ENCODE peak calls at places on chromosomes 2 and 18, in eight cellular contexts. Y, F, M, G, O, A, J and B are unnamed samples.

GRCh38 chr2:202377308-202377736 is 1.2 kb downstream of the BMPR2 start:
- DNase-seq in Y (peak), F (no peak), M (peak), G (no peak), O (no peak), A (no peak), J (peak), B (no peak)

GRCh38 chr2:170493698-170494097 is 221.4 kb upstream of the SP5 start:
- DNase-seq in Y (no peak), F (no peak), M (no peak), G (no peak), O (no peak), A (no peak), J (peak), B (no peak)

GRCh38 chr2:219418155-219418569 is at the start of gene DES:
- DNase-seq in Y (peak), F (no peak), M (no peak), G (no peak), O (no peak), A (no peak), J (no peak), B (no peak)

GRCh38 chr18:57813245-57813644 is 10.1 kb upstream of the ATP8B1 start:
- DNase-seq in Y (no peak), F (peak), M (no peak), G (no peak), O (no peak), A (no peak), J (peak), B (peak)

GRCh38 chr2:200603972-200604371 is 18.2 kb downstream of the AOX1 start:
- DNase-seq in Y (no peak), F (no peak), M (no peak), G (no peak), O (no peak), A (no peak), J (peak), B (no peak)

GRCh38 chr2:72149556-72150156 is 2.0 kb upstream of the CYP26B1 start:
- DNase-seq in Y (no peak), F (no peak), M (peak), G (no peak), O (no peak), A (no peak), J (no peak), B (no peak)

GRCh38 chr18:47323158-47323557 is 71.7 kb upstream of the SKOR2 start:
- DNase-seq in Y (no peak), F (no peak), M (no peak), G (no peak), O (no peak), A (no peak), J (peak), B (no peak)

GRCh38 chr18:34592961-34593382 is 117.1 kb upstream of the DTNA start:
- DNase-seq in Y (peak), F (no peak), M (peak), G (no peak), O (no peak), A (no peak), J (peak), B (no peak)

GRCh38 chr2:120821446-120822160 is 85.9 kb downstream of the GLI2 start:
- DNase-seq in Y (no peak), F (no peak), M (no peak), G (no peak), O (no peak), A (no peak), J (no peak), B (no peak)

GRCh38 chr2:179335732-179336131 is 71.1 kb upstream of the SESTD1 start:
- DNase-seq in Y (no peak), F (no peak), M (no peak), G (no peak), O (no peak), A (no peak), J (no peak), B (no peak)

GRCh38 chr2:120818441-120818920 is 82.8 kb downstream of the GLI2 start:
- DNase-seq in Y (no peak), F (peak), M (no peak), G (no peak), O (no peak), A (no peak), J (peak), B (no peak)

GRCh38 chr18:54220406-54220805 is 4.1 kb downstream of the MBD2 start:
- DNase-seq in Y (no peak), F (no peak), M (no peak), G (no peak), O (no peak), A (no peak), J (no peak), B (no peak)

GRCh38 chr18:79519751-79520472 is 124.2 kb downstream of the NFATC1 start:
- DNase-seq in Y (peak), F (no peak), M (no peak), G (no peak), O (no peak), A (peak), J (peak), B (no peak)

GRCh38 chr2:96763511-96764252 is 3.0 kb downstream of the CNNM4 start:
- DNase-seq in Y (peak), F (peak), M (peak), G (no peak), O (peak), A (no peak), J (peak), B (no peak)

GRCh38 chr18:53567935-53568574 is 656.4 kb downstream of the MBD2 start:
- DNase-seq in Y (no peak), F (peak), M (peak), G (no peak), O (peak), A (no peak), J (peak), B (no peak)

GRCh38 chr18:58106674-58107058 is 62.6 kb downstream of the NEDD4L start:
- DNase-seq in Y (no peak), F (no peak), M (no peak), G (no peak), O (no peak), A (no peak), J (no peak), B (no peak)

GRCh38 chr2:23499419-23499818 is 114.4 kb downstream of the KLHL29 start:
- DNase-seq in Y (no peak), F (no peak), M (no peak), G (no peak), O (no peak), A (no peak), J (no peak), B (no peak)

GRCh38 chr2:43251171-43251731 is 24.8 kb upstream of the ZFP36L2 start:
- DNase-seq in Y (no peak), F (no peak), M (no peak), G (no peak), O (no peak), A (no peak), J (peak), B (no peak)

GRCh38 chr2:136031716-136032115 is 46.3 kb upstream of the DARS1 start:
- DNase-seq in Y (no peak), F (no peak), M (no peak), G (no peak), O (no peak), A (no peak), J (no peak), B (no peak)

GRCh38 chr2:170157025-170157684 is 20.8 kb upstream of the MYO3B start:
- DNase-seq in Y (no peak), F (peak), M (no peak), G (no peak), O (no peak), A (no peak), J (peak), B (peak)

GRCh38 chr2:217713395-217714267 is 289.2 kb downstream of the TNS1 start:
- DNase-seq in Y (peak), F (peak), M (peak), G (peak), O (peak), A (peak), J (peak), B (no peak)

GRCh38 chr18:46324087-46324486 is 219.9 kb downstream of the HAUS1 start:
- DNase-seq in Y (no peak), F (no peak), M (no peak), G (no peak), O (no peak), A (no peak), J (no peak), B (no peak)

GRCh38 chr2:111659361-111660281 is 224.4 kb downstream of the ANAPC1 start:
- DNase-seq in Y (peak), F (peak), M (no peak), G (no peak), O (no peak), A (no peak), J (peak), B (no peak)

GRCh38 chr2:191247381-191248057 is 2.3 kb downstream of the MYO1B start:
- DNase-seq in Y (no peak), F (peak), M (no peak), G (no peak), O (peak), A (no peak), J (peak), B (peak)

GRCh38 chr2:1024981-1025380 is 74.3 kb downstream of the SNTG2 start:
- DNase-seq in Y (no peak), F (no peak), M (no peak), G (no peak), O (no peak), A (no peak), J (peak), B (no peak)

GRCh38 chr2:218282173-218282991 is 9.9 kb downstream of the TMBIM1 start:
- DNase-seq in Y (no peak), F (no peak), M (peak), G (no peak), O (no peak), A (no peak), J (peak), B (no peak)

GRCh38 chr18:71529708-71530303 is 1014.3 kb downstream of the CBLN2 start:
- DNase-seq in Y (no peak), F (no peak), M (no peak), G (no peak), O (no peak), A (no peak), J (no peak), B (peak)

GRCh38 chr2:149094217-149095015 is 55.9 kb downstream of the LYPD6B start:
- DNase-seq in Y (no peak), F (no peak), M (no peak), G (no peak), O (no peak), A (no peak), J (peak), B (no peak)

GRCh38 chr2:224945134-224945533 is 97.1 kb downstream of the DOCK10 start:
- DNase-seq in Y (no peak), F (no peak), M (no peak), G (no peak), O (no peak), A (no peak), J (no peak), B (no peak)

GRCh38 chr2:134762508-134762907 is 43.7 kb upstream of the TMEM163 start:
- DNase-seq in Y (no peak), F (no peak), M (peak), G (no peak), O (no peak), A (no peak), J (no peak), B (no peak)